ENCODE peak calls at places on chromosomes 7 and 10, in eight cellular contexts. Y, S, P, G, K, J, H and I are unnamed samples.
A peak's percentile ranks its signal among the peaks of the same experiment; 100 is the strongest.

GRCh38 chr7:147547252-147547897 is 1043.2 kb upstream of the C7orf33 start:
- DNase-seq in Y (no peak), S (no peak), P (no peak), G (peak; percentile 35), K (peak; percentile 38), J (no peak), H (peak; percentile 4), I (peak; percentile 49)

GRCh38 chr7:816751-817671 is 15.3 kb upstream of the SUN1 start:
- DNase-seq in Y (no peak), S (peak; percentile 34), P (no peak), G (peak; percentile 27), K (no peak), J (peak; percentile 55), H (peak; percentile 47), I (peak; percentile 37)

GRCh38 chr7:127935847-127936376 is 95.3 kb downstream of the LRRC4 start:
- DNase-seq in Y (no peak), S (no peak), P (no peak), G (no peak), K (no peak), J (no peak), H (no peak), I (no peak)

GRCh38 chr7:158325530-158326381 is 261.9 kb downstream of the PTPRN2 start:
- DNase-seq in Y (no peak), S (peak; percentile 26), P (no peak), G (peak; percentile 95), K (peak; percentile 94), J (no peak), H (no peak), I (peak; percentile 40)

GRCh38 chr10:104559935-104560334 is 81.2 kb upstream of the SORCS3 start:
- DNase-seq in Y (no peak), S (no peak), P (no peak), G (no peak), K (no peak), J (no peak), H (peak; percentile 3), I (peak; percentile 10)

GRCh38 chr10:70753841-70754621 is 31.1 kb downstream of the TBATA start:
- DNase-seq in Y (no peak), S (no peak), P (no peak), G (no peak), K (no peak), J (no peak), H (peak; percentile 73), I (no peak)

GRCh38 chr10:11011966-11012365 is 5.7 kb upstream of the CELF2 start:
- DNase-seq in Y (no peak), S (peak; percentile 62), P (no peak), G (peak; percentile 58), K (no peak), J (no peak), H (no peak), I (peak; percentile 24)

GRCh38 chr7:31744294-31744874 is 57.4 kb downstream of the PPP1R17 start:
- DNase-seq in Y (peak; percentile 29), S (peak; percentile 57), P (peak; percentile 51), G (peak; percentile 67), K (no peak), J (peak; percentile 57), H (peak; percentile 60), I (peak; percentile 78)

GRCh38 chr7:32658034-32658944 is 163.0 kb downstream of the AVL9 start:
- DNase-seq in Y (no peak), S (peak; percentile 15), P (no peak), G (peak; percentile 77), K (no peak), J (no peak), H (peak; percentile 65), I (peak; percentile 72)

GRCh38 chr7:50769160-50769484 is 13.6 kb downstream of the GRB10 start:
- DNase-seq in Y (no peak), S (no peak), P (no peak), G (no peak), K (no peak), J (no peak), H (peak; percentile 15), I (no peak)

GRCh38 chr10:103273026-103273425 is 3.9 kb upstream of the INA start:
- DNase-seq in Y (no peak), S (peak; percentile 95), P (peak; percentile 47), G (peak; percentile 96), K (no peak), J (no peak), H (peak; percentile 98), I (peak; percentile 100)

GRCh38 chr7:3042861-3043489 is 692 bp downstream of the CARD11 start:
- DNase-seq in Y (no peak), S (peak; percentile 39), P (no peak), G (peak; percentile 36), K (no peak), J (peak; percentile 65), H (no peak), I (no peak)

GRCh38 chr7:35035511-35035921 is 1.8 kb downstream of the DPY19L1 start:
- DNase-seq in Y (no peak), S (peak; percentile 39), P (no peak), G (peak; percentile 59), K (no peak), J (no peak), H (peak; percentile 54), I (peak; percentile 58)

GRCh38 chr10:60203993-60204618 is 185.6 kb downstream of the ANK3 start:
- DNase-seq in Y (no peak), S (peak; percentile 9), P (no peak), G (peak; percentile 42), K (no peak), J (no peak), H (peak; percentile 45), I (peak; percentile 52)

GRCh38 chr7:82729172-82730030 is 285.8 kb upstream of the CACNA2D1 start:
- DNase-seq in Y (no peak), S (peak; percentile 7), P (no peak), G (peak; percentile 50), K (no peak), J (peak; percentile 8), H (peak; percentile 39), I (peak; percentile 38)

GRCh38 chr7:7181519-7182155 is 707 bp upstream of the C1GALT1 start:
- DNase-seq in Y (no peak), S (peak; percentile 24), P (peak; percentile 20), G (peak; percentile 54), K (no peak), J (peak; percentile 59), H (peak; percentile 53), I (peak; percentile 57)

GRCh38 chr7:99514050-99514449 is 9.6 kb downstream of the ZKSCAN5 start:
- DNase-seq in Y (no peak), S (peak; percentile 22), P (no peak), G (peak; percentile 22), K (no peak), J (no peak), H (peak; percentile 32), I (no peak)

GRCh38 chr10:98403812-98404504 is 11.0 kb downstream of the PYROXD2 start:
- DNase-seq in Y (no peak), S (peak; percentile 46), P (no peak), G (peak; percentile 55), K (no peak), J (no peak), H (peak; percentile 47), I (no peak)

GRCh38 chr10:3978174-3978573 is 193.2 kb upstream of the KLF6 start:
- DNase-seq in Y (no peak), S (peak; percentile 8), P (no peak), G (peak; percentile 69), K (no peak), J (no peak), H (peak; percentile 79), I (no peak)

GRCh38 chr10:72250666-72251065 is 23.1 kb upstream of the DDIT4 start:
- DNase-seq in Y (peak; percentile 65), S (no peak), P (peak; percentile 66), G (peak; percentile 22), K (no peak), J (no peak), H (peak; percentile 90), I (peak; percentile 42)

DNA sequence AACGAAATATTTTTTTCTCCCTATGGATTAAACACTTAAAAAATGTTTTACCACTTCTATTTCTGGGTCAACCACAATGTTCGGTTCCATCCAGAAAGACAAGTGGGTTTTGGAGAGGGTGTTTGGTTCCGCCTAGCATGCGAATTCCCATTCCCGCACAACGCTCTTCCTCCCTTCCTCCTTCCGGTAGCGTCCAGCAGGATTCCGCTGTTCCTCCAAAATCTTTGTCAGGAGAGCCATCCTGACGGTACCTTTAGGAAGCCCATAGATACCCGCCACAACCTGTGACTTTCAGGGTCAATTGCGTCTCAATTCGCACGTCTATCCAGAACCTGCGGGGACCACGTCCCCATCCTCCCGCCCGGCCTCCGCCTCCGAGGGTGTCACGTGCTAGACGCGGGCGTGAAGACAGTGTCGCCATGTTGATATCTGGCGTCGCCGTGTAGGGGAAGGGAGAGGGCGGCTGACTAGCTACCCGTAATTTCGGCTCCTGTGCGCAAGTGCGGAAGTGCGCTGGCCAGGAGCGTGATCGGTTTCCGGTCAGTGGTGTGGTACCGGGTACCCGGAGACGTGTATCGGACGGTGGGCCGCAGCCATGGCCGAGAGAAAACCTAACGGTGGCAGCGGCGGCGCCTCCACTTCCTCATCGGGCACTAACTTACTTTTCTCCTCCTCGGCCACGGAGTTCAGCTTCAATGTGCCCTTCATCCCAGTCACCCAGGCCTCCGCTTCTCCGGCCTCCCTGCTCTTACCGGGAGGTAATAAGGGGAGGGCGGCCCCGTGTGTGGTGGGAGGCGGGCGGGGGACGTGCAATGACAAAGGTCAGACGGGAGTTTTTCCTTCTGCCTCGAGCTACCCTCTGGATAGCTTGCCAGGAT is at the start of gene SEC23IP:
- DNase-seq in Y (peak; percentile 96), S (peak; percentile 95), P (peak; percentile 97), G (peak; percentile 88), K (peak; percentile 86), J (peak; percentile 94), H (peak; percentile 96), I (peak; percentile 96)
- TF ChIP-seq CTCF in Y (peak; percentile 23), S (no peak), P (no peak), G (no peak), K (no peak), J (no peak), H (no peak), I (no peak)

GRCh38 chr10:127815147-127815546 is 77.6 kb downstream of the CLRN3 start:
- DNase-seq in Y (no peak), S (no peak), P (no peak), G (no peak), K (no peak), J (no peak), H (no peak), I (no peak)
- TF ChIP-seq CTCF in Y (no peak), S (no peak), P (no peak), G (no peak), K (peak; percentile 39), J (peak; percentile 14), H (no peak), I (peak; percentile 9)

DNA sequence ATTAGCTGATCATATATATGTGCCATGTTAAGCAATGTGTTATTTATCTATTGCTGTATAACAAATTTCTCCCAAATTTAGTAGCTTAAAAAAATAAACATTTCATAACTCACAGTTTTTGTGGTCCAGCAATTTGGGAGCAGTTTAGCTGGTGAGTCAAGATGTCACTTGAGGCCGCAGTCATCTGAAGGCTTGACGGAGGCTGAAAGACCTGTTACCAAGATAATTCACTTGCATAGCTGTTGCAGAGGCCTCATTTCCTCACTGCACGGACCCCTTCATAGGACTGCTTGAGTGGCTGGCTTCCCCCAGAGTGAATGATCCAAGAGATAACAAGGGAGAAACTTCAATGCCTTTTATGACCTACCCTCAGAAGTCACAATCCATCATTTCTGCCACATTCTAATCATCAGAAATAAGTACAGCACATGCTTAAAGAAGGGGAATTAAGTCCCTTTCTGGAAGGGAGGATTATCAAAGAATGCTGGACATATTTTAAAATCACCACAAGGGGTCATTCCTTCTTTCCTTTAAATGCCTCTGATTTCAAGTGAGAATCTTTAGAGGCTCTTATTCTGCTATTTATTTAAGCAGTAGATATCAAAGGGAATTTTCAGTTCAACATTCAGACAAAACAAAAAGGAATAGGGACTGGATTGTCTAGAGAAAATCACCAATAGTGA is 10.5 kb upstream of the SRPK2 start:
- DNase-seq in Y (no peak), S (no peak), P (no peak), G (peak; percentile 38), K (no peak), J (no peak), H (peak; percentile 33), I (no peak)
- TF ChIP-seq CTCF in Y (no peak), S (peak; percentile 48), P (no peak), G (no peak), K (no peak), J (peak; percentile 17), H (peak; percentile 13), I (peak; percentile 31)

GRCh38 chr7:55250313-55250712 is 114.8 kb upstream of the LANCL2 start:
- DNase-seq in Y (no peak), S (peak; percentile 34), P (no peak), G (peak; percentile 26), K (no peak), J (no peak), H (no peak), I (peak; percentile 66)
- TF ChIP-seq CTCF in Y (peak; percentile 63), S (peak; percentile 48), P (no peak), G (peak; percentile 65), K (peak; percentile 81), J (peak; percentile 27), H (peak; percentile 37), I (peak; percentile 53)